ENCODE peak calls at places on chromosomes 7 and 10, in eight cellular contexts. One of them, this sample, is unnamed.

GRCh38 chr7:135386776-135387175 is 123.1 kb downstream of the CNOT4 start:
- DNase-seq in kidney: no peak
- DNase-seq in left ventricle myocardium inferior: no peak
- DNase-seq in small intestine: no peak
- DNase-seq in RWPE2: no peak
- DNase-seq in spleen: no peak
- DNase-seq in CD8-positive, alpha-beta T cell: no peak
- DNase-seq in heart right ventricle: no peak
- DNase-seq in this sample: no peak

GRCh38 chr7:20223356-20223755 is 6.2 kb upstream of the MACC1 start:
- DNase-seq in kidney: no peak
- DNase-seq in left ventricle myocardium inferior: no peak
- DNase-seq in small intestine: no peak
- DNase-seq in RWPE2: no peak
- DNase-seq in spleen: no peak
- DNase-seq in CD8-positive, alpha-beta T cell: no peak
- DNase-seq in heart right ventricle: no peak
- DNase-seq in this sample: no peak

GRCh38 chr7:138755331-138755747 is 42.5 kb upstream of the TMEM213 start:
- DNase-seq in kidney: peak; percentile 39
- DNase-seq in left ventricle myocardium inferior: no peak
- DNase-seq in small intestine: no peak
- DNase-seq in RWPE2: no peak
- DNase-seq in spleen: no peak
- DNase-seq in CD8-positive, alpha-beta T cell: no peak
- DNase-seq in heart right ventricle: no peak
- DNase-seq in this sample: no peak

GRCh38 chr7:610141-610530 is 90.5 kb upstream of the PDGFA start:
- DNase-seq in kidney: peak; percentile 52
- DNase-seq in left ventricle myocardium inferior: no peak
- DNase-seq in small intestine: no peak
- DNase-seq in RWPE2: no peak
- DNase-seq in spleen: peak; percentile 62
- DNase-seq in CD8-positive, alpha-beta T cell: no peak
- DNase-seq in heart right ventricle: no peak
- DNase-seq in this sample: no peak

GRCh38 chr10:22795546-22795945 is 81.2 kb upstream of the PIP4K2A start:
- DNase-seq in kidney: no peak
- DNase-seq in left ventricle myocardium inferior: no peak
- DNase-seq in small intestine: no peak
- DNase-seq in RWPE2: no peak
- DNase-seq in spleen: no peak
- DNase-seq in CD8-positive, alpha-beta T cell: no peak
- DNase-seq in heart right ventricle: no peak
- DNase-seq in this sample: no peak

GRCh38 chr7:41003031-41003925 is 699.6 kb downstream of the INHBA start:
- DNase-seq in kidney: no peak
- DNase-seq in left ventricle myocardium inferior: peak; percentile 30
- DNase-seq in small intestine: peak; percentile 25
- DNase-seq in RWPE2: no peak
- DNase-seq in spleen: no peak
- DNase-seq in CD8-positive, alpha-beta T cell: no peak
- DNase-seq in heart right ventricle: no peak
- DNase-seq in this sample: no peak

GRCh38 chr7:155997431-155998327 is 185.4 kb upstream of the SHH start:
- DNase-seq in kidney: peak; percentile 40
- DNase-seq in left ventricle myocardium inferior: no peak
- DNase-seq in small intestine: no peak
- DNase-seq in RWPE2: no peak
- DNase-seq in spleen: no peak
- DNase-seq in CD8-positive, alpha-beta T cell: no peak
- DNase-seq in heart right ventricle: no peak
- DNase-seq in this sample: no peak

GRCh38 chr7:20172736-20173334 is 44.3 kb downstream of the MACC1 start:
- DNase-seq in kidney: peak; percentile 69
- DNase-seq in left ventricle myocardium inferior: no peak
- DNase-seq in small intestine: peak; percentile 14
- DNase-seq in RWPE2: no peak
- DNase-seq in spleen: no peak
- DNase-seq in CD8-positive, alpha-beta T cell: no peak
- DNase-seq in heart right ventricle: no peak
- DNase-seq in this sample: no peak

GRCh38 chr10:43235070-43235900 is 31.6 kb downstream of the RASGEF1A start:
- DNase-seq in kidney: peak; percentile 63
- DNase-seq in left ventricle myocardium inferior: peak; percentile 7
- DNase-seq in small intestine: no peak
- DNase-seq in RWPE2: no peak
- DNase-seq in spleen: peak; percentile 63
- DNase-seq in CD8-positive, alpha-beta T cell: no peak
- DNase-seq in heart right ventricle: no peak
- DNase-seq in this sample: peak; percentile 9

GRCh38 chr7:105205592-105206211 is 183.0 kb downstream of the SRPK2 start:
- DNase-seq in kidney: no peak
- DNase-seq in left ventricle myocardium inferior: no peak
- DNase-seq in small intestine: no peak
- DNase-seq in RWPE2: no peak
- DNase-seq in spleen: no peak
- DNase-seq in CD8-positive, alpha-beta T cell: no peak
- DNase-seq in heart right ventricle: no peak
- DNase-seq in this sample: peak; percentile 65

GRCh38 chr10:124616040-124616835 is 127.9 kb downstream of the FAM53B start:
- DNase-seq in kidney: no peak
- DNase-seq in left ventricle myocardium inferior: no peak
- DNase-seq in small intestine: no peak
- DNase-seq in RWPE2: no peak
- DNase-seq in spleen: no peak
- DNase-seq in CD8-positive, alpha-beta T cell: no peak
- DNase-seq in heart right ventricle: no peak
- DNase-seq in this sample: no peak

GRCh38 chr7:45978731-45979211 is 57.7 kb upstream of the IGFBP3 start:
- DNase-seq in kidney: no peak
- DNase-seq in left ventricle myocardium inferior: no peak
- DNase-seq in small intestine: no peak
- DNase-seq in RWPE2: no peak
- DNase-seq in spleen: no peak
- DNase-seq in CD8-positive, alpha-beta T cell: no peak
- DNase-seq in heart right ventricle: no peak
- DNase-seq in this sample: no peak

GRCh38 chr7:108452707-108453106 is 3.5 kb downstream of the NRCAM start:
- DNase-seq in kidney: no peak
- DNase-seq in left ventricle myocardium inferior: no peak
- DNase-seq in small intestine: peak; percentile 10
- DNase-seq in RWPE2: no peak
- DNase-seq in spleen: no peak
- DNase-seq in CD8-positive, alpha-beta T cell: no peak
- DNase-seq in heart right ventricle: no peak
- DNase-seq in this sample: peak; percentile 58

GRCh38 chr10:79346388-79347225 is 662 bp upstream of the PPIF start:
- DNase-seq in kidney: peak; percentile 73
- DNase-seq in left ventricle myocardium inferior: no peak
- DNase-seq in small intestine: no peak
- DNase-seq in RWPE2: no peak
- DNase-seq in spleen: peak; percentile 85
- DNase-seq in CD8-positive, alpha-beta T cell: no peak
- DNase-seq in heart right ventricle: no peak
- DNase-seq in this sample: no peak
- H3K27ac ChIP-seq in kidney: no peak overlapping the region
- H3K27ac ChIP-seq in left ventricle myocardium inferior: peak overlapping the region; percentile 95
- H3K27ac ChIP-seq in small intestine: no peak overlapping the region
- H3K27ac ChIP-seq in RWPE2: peak overlapping the region; percentile 73
- H3K27ac ChIP-seq in spleen: peak overlapping the region; percentile 99
- H3K27ac ChIP-seq in CD8-positive, alpha-beta T cell: peak overlapping the region; percentile 60
- H3K27ac ChIP-seq in heart right ventricle: no peak overlapping the region
- H3K27ac ChIP-seq in this sample: peak overlapping the region; percentile 73

GRCh38 chr7:129613016-129613337 is 1.5 kb downstream of the NRF1 start:
- DNase-seq in kidney: no peak
- DNase-seq in left ventricle myocardium inferior: no peak
- DNase-seq in small intestine: no peak
- DNase-seq in RWPE2: no peak
- DNase-seq in spleen: no peak
- DNase-seq in CD8-positive, alpha-beta T cell: no peak
- DNase-seq in heart right ventricle: no peak
- DNase-seq in this sample: no peak

GRCh38 chr7:129617178-129617577 is 5.7 kb downstream of the NRF1 start:
- DNase-seq in kidney: no peak
- DNase-seq in left ventricle myocardium inferior: no peak
- DNase-seq in small intestine: no peak
- DNase-seq in RWPE2: no peak
- DNase-seq in spleen: no peak
- DNase-seq in CD8-positive, alpha-beta T cell: no peak
- DNase-seq in heart right ventricle: no peak
- DNase-seq in this sample: no peak

GRCh38 chr7:129616530-129616929 is 5.0 kb downstream of the NRF1 start:
- DNase-seq in kidney: no peak
- DNase-seq in left ventricle myocardium inferior: no peak
- DNase-seq in small intestine: no peak
- DNase-seq in RWPE2: no peak
- DNase-seq in spleen: no peak
- DNase-seq in CD8-positive, alpha-beta T cell: no peak
- DNase-seq in heart right ventricle: no peak
- DNase-seq in this sample: no peak

GRCh38 chr7:129617607-129618006 is 6.1 kb downstream of the NRF1 start:
- DNase-seq in kidney: no peak
- DNase-seq in left ventricle myocardium inferior: no peak
- DNase-seq in small intestine: peak; percentile 13
- DNase-seq in RWPE2: no peak
- DNase-seq in spleen: no peak
- DNase-seq in CD8-positive, alpha-beta T cell: no peak
- DNase-seq in heart right ventricle: no peak
- DNase-seq in this sample: no peak

GRCh38 chr7:129615018-129615417 is 3.5 kb downstream of the NRF1 start:
- DNase-seq in kidney: no peak
- DNase-seq in left ventricle myocardium inferior: no peak
- DNase-seq in small intestine: no peak
- DNase-seq in RWPE2: no peak
- DNase-seq in spleen: no peak
- DNase-seq in CD8-positive, alpha-beta T cell: no peak
- DNase-seq in heart right ventricle: no peak
- DNase-seq in this sample: no peak
- H3K4me1 ChIP-seq in kidney: peaks cover 5% of the 10 kb centered on the region
- H3K4me1 ChIP-seq in left ventricle myocardium inferior: peaks cover 76% of the 10 kb centered on the region
- H3K4me1 ChIP-seq in small intestine: peaks cover 2% of the 10 kb centered on the region
- H3K4me1 ChIP-seq in RWPE2: peaks cover 21% of the 10 kb centered on the region
- H3K4me1 ChIP-seq in spleen: peaks cover 82% of the 10 kb centered on the region
- H3K4me1 ChIP-seq in CD8-positive, alpha-beta T cell: peaks cover 56% of the 10 kb centered on the region
- H3K4me1 ChIP-seq in heart right ventricle: no peaks in the 10 kb centered on the region
- H3K4me1 ChIP-seq in this sample: peaks cover 33% of the 10 kb centered on the region

GRCh38 chr7:25628446-25628845 is 400.2 kb upstream of the NPVF start:
- DNase-seq in kidney: no peak
- DNase-seq in left ventricle myocardium inferior: no peak
- DNase-seq in small intestine: no peak
- DNase-seq in RWPE2: no peak
- DNase-seq in spleen: no peak
- DNase-seq in CD8-positive, alpha-beta T cell: no peak
- DNase-seq in heart right ventricle: no peak
- DNase-seq in this sample: no peak

GRCh38 chr7:25624837-25625236 is 396.6 kb upstream of the NPVF start:
- DNase-seq in kidney: peak; percentile 51
- DNase-seq in left ventricle myocardium inferior: peak; percentile 59
- DNase-seq in small intestine: no peak
- DNase-seq in RWPE2: no peak
- DNase-seq in spleen: no peak
- DNase-seq in CD8-positive, alpha-beta T cell: no peak
- DNase-seq in heart right ventricle: peak; percentile 76
- DNase-seq in this sample: no peak

GRCh38 chr7:25624001-25624400 is 395.7 kb upstream of the NPVF start:
- DNase-seq in kidney: no peak
- DNase-seq in left ventricle myocardium inferior: no peak
- DNase-seq in small intestine: no peak
- DNase-seq in RWPE2: no peak
- DNase-seq in spleen: no peak
- DNase-seq in CD8-positive, alpha-beta T cell: no peak
- DNase-seq in heart right ventricle: no peak
- DNase-seq in this sample: no peak

GRCh38 chr7:25622716-25623115 is 394.4 kb upstream of the NPVF start:
- DNase-seq in kidney: no peak
- DNase-seq in left ventricle myocardium inferior: no peak
- DNase-seq in small intestine: no peak
- DNase-seq in RWPE2: no peak
- DNase-seq in spleen: no peak
- DNase-seq in CD8-positive, alpha-beta T cell: no peak
- DNase-seq in heart right ventricle: no peak
- DNase-seq in this sample: no peak

GRCh38 chr7:25625316-25625715 is 397.0 kb upstream of the NPVF start:
- DNase-seq in kidney: no peak
- DNase-seq in left ventricle myocardium inferior: no peak
- DNase-seq in small intestine: no peak
- DNase-seq in RWPE2: no peak
- DNase-seq in spleen: no peak
- DNase-seq in CD8-positive, alpha-beta T cell: no peak
- DNase-seq in heart right ventricle: no peak
- DNase-seq in this sample: no peak
- H3K27ac ChIP-seq in kidney: peak overlapping the region; percentile 3
- H3K27ac ChIP-seq in left ventricle myocardium inferior: peak overlapping the region; percentile 80
- H3K27ac ChIP-seq in small intestine: peak overlapping the region; percentile 65
- H3K27ac ChIP-seq in RWPE2: no peak overlapping the region
- H3K27ac ChIP-seq in spleen: peak overlapping the region; percentile 66
- H3K27ac ChIP-seq in CD8-positive, alpha-beta T cell: no peak overlapping the region
- H3K27ac ChIP-seq in heart right ventricle: peak overlapping the region; percentile 47
- H3K27ac ChIP-seq in this sample: no peak overlapping the region

DNA sequence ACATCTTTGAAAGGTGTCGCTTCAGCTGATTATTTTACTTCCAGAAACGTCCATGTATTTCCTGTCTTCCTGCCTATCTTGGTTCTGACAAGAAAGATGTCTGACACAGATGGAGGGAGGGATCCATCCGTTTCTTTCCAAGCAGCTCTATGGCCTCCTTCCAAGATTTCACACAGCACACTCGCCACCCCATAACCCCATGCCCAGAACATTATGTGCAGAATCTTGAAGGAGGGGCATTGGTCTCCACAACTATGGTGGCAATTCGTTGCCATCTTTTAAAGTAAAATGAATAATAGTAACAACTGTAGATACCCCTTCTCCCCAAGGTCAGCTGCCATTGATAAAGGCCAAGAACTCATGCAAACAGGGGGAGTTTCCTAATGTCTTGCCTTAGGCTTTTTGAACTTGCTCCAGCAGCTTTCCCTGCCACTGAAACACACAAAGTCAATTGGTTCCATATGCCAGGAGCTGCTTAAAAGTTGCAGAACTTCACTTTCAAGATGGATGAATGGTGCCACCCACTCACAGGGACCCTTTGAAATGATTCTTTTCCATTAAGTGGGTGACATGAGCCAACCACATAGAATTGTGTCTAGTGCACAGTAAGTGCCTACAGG is 60.0 kb downstream of the VSTM4 start:
- DNase-seq in kidney: no peak
- DNase-seq in left ventricle myocardium inferior: no peak
- DNase-seq in small intestine: no peak
- DNase-seq in RWPE2: no peak
- DNase-seq in spleen: no peak
- DNase-seq in CD8-positive, alpha-beta T cell: no peak
- DNase-seq in heart right ventricle: no peak
- DNase-seq in this sample: no peak
- H3K4me1 ChIP-seq in kidney: no peaks in the 10 kb centered on the region
- H3K4me1 ChIP-seq in left ventricle myocardium inferior: peaks cover 67% of the 10 kb centered on the region
- H3K4me1 ChIP-seq in small intestine: no peaks in the 10 kb centered on the region
- H3K4me1 ChIP-seq in RWPE2: no peaks in the 10 kb centered on the region
- H3K4me1 ChIP-seq in spleen: peaks cover 15% of the 10 kb centered on the region
- H3K4me1 ChIP-seq in CD8-positive, alpha-beta T cell: no peaks in the 10 kb centered on the region
- H3K4me1 ChIP-seq in heart right ventricle: peaks cover 5% of the 10 kb centered on the region
- H3K4me1 ChIP-seq in this sample: no peaks in the 10 kb centered on the region